ENCODE peak calls at places on chromosomes 2 and 18, in ten cellular contexts. Z, Y, F, D, L, H, T, G, M and S are unnamed samples.

GRCh38 chr2:27860111-27860510 is 30.1 kb downstream of the RBKS start:
- DNase-seq in Y (peak; percentile 90), G (no peak), T (no peak), Z (no peak), L (no peak), H (no peak), M (no peak), D (no peak), F (no peak), S (no peak)

GRCh38 chr2:171972329-171972982 is 27.3 kb upstream of the METAP1D start:
- DNase-seq in L (no peak), T (no peak), G (no peak), F (no peak), D (no peak), Z (peak; percentile 22), Y (no peak), H (no peak), M (no peak), S (no peak)

GRCh38 chr2:101325425-101325824 is 16.9 kb upstream of the RNF149 start:
- DNase-seq in L (no peak), F (no peak), M (no peak), Z (no peak), H (no peak), Y (no peak), T (no peak), G (no peak), D (no peak), S (no peak)

GRCh38 chr2:37737507-37737906 is 66.1 kb upstream of the CDC42EP3 start:
- DNase-seq in H (no peak), D (no peak), Y (peak; percentile 35), T (no peak), F (no peak), M (no peak), Z (no peak), L (no peak), G (no peak), S (no peak)

GRCh38 chr2:126915903-126916302 is 17.2 kb downstream of the TEX51 start:
- DNase-seq in T (no peak), H (no peak), D (no peak), Y (no peak), Z (no peak), L (no peak), G (no peak), M (no peak), F (no peak), S (no peak)

GRCh38 chr18:61833387-61833786 is 59.4 kb downstream of the RNF152 start:
- DNase-seq in F (no peak), G (no peak), T (no peak), L (no peak), M (peak; percentile 13), Y (peak; percentile 80), H (no peak), Z (peak; percentile 19), D (no peak), S (no peak)

GRCh38 chr2:36951574-36951973 is 14.8 kb downstream of the STRN start:
- DNase-seq in Y (peak; percentile 73), G (no peak), L (no peak), T (no peak), Z (no peak), H (no peak), F (no peak), D (no peak), M (no peak), S (no peak)

GRCh38 chr2:510839-511238 is 166.4 kb downstream of the TMEM18 start:
- DNase-seq in D (no peak), Y (no peak), L (no peak), M (no peak), Z (no peak), H (no peak), T (no peak), G (no peak), F (no peak), S (no peak)

GRCh38 chr2:74893332-74893731 is 59.4 kb downstream of the HK2 start:
- DNase-seq in M (no peak), H (no peak), G (no peak), T (no peak), F (no peak), Z (no peak), Y (peak; percentile 88), L (no peak), D (no peak), S (no peak)

GRCh38 chr2:120556908-120557307 is 178.8 kb upstream of the GLI2 start:
- DNase-seq in Y (no peak), G (no peak), L (no peak), T (no peak), D (no peak), Z (no peak), M (no peak), F (no peak), H (no peak), S (no peak)